ENCODE peak calls at places on chromosomes 4 and X, in five cellular contexts. W, A, L, R and D are unnamed samples.

GRCh38 chrX:136477026-136477425 is 10.7 kb upstream of the BRS3 start:
- DNase-seq in W (no peak), A (no peak), L (no peak), R (no peak), D (no peak)

GRCh38 chrX:130171446-130172126 is at the start of gene RAB33A:
- DNase-seq in W (no peak), A (no peak), L (no peak), R (peak), D (peak)

GRCh38 chr4:10006236-10006603 is 15.1 kb downstream of the SLC2A9 start:
- DNase-seq in W (no peak), A (no peak), L (peak), R (no peak), D (no peak)

GRCh38 chrX:14899607-14900006 is 26.4 kb downstream of the MOSPD2 start:
- DNase-seq in W (no peak), A (no peak), L (peak), R (no peak), D (no peak)

GRCh38 chrX:103187953-103188475 is 26.9 kb upstream of the BEX4 start:
- DNase-seq in W (no peak), A (no peak), L (no peak), R (no peak), D (no peak)

GRCh38 chr4:117898496-117898895 is 135.8 kb upstream of the NDST3 start:
- DNase-seq in W (no peak), A (no peak), L (peak), R (no peak), D (no peak)

GRCh38 chr4:123198706-123199105 is 197.9 kb upstream of the SPRY1 start:
- DNase-seq in W (no peak), A (no peak), L (no peak), R (no peak), D (no peak)

GRCh38 chr4:74056858-74057562 is 18.5 kb upstream of the CXCL3 start:
- DNase-seq in W (no peak), A (no peak), L (peak), R (no peak), D (no peak)

GRCh38 chr4:104641427-104641826 is 146.7 kb upstream of the CXXC4 start:
- DNase-seq in W (no peak), A (no peak), L (no peak), R (no peak), D (no peak)

GRCh38 chrX:85963736-85964135 is 83.6 kb downstream of the CHM start:
- DNase-seq in W (no peak), A (no peak), L (no peak), R (no peak), D (no peak)

GRCh38 chr4:83923341-83923740 is 387.4 kb downstream of the GPAT3 start:
- DNase-seq in W (no peak), A (no peak), L (no peak), R (no peak), D (no peak)

GRCh38 chrX:15334561-15334960 is 762 bp downstream of the PIGA start:
- DNase-seq in W (no peak), A (no peak), L (no peak), R (no peak), D (no peak)

GRCh38 chr4:146927710-146928109 is 18.0 kb downstream of the TTC29 start:
- DNase-seq in W (no peak), A (no peak), L (no peak), R (no peak), D (no peak)

GRCh38 chr4:183838987-183839712 is 66.0 kb upstream of the STOX2 start:
- DNase-seq in W (no peak), A (no peak), L (peak), R (no peak), D (no peak)

GRCh38 chr4:2432991-2433530 is 14.3 kb downstream of the CFAP99 start:
- DNase-seq in W (no peak), A (no peak), L (peak), R (no peak), D (no peak)

GRCh38 chr4:38805530-38806145 is 1.0 kb upstream of the TLR1 start:
- DNase-seq in W (peak), A (no peak), L (no peak), R (no peak), D (peak)

GRCh38 chr4:80931645-80932215 is 98.8 kb upstream of the BMP3 start:
- DNase-seq in W (no peak), A (no peak), L (no peak), R (no peak), D (no peak)

GRCh38 chrX:15493118-15494082 is at the start of gene PIR:
- DNase-seq in W (no peak), A (peak), L (peak), R (peak), D (peak)

GRCh38 chr4:128393111-128393704 is 105.6 kb upstream of the PGRMC2 start:
- DNase-seq in W (no peak), A (no peak), L (peak), R (no peak), D (no peak)

GRCh38 chrX:57368158-57368557 is 81.7 kb downstream of the FAAH2 start:
- DNase-seq in W (no peak), A (no peak), L (no peak), R (no peak), D (no peak)

GRCh38 chr4:169383724-169384123 is 113.0 kb upstream of the SH3RF1 start:
- DNase-seq in W (no peak), A (no peak), L (no peak), R (no peak), D (no peak)

GRCh38 chr4:26150948-26151347 is 169.9 kb upstream of the RBPJ start:
- DNase-seq in W (no peak), A (no peak), L (no peak), R (no peak), D (no peak)

GRCh38 chrX:134711135-134711941 is 53.1 kb upstream of the PLAC1 start:
- DNase-seq in W (no peak), A (no peak), L (no peak), R (no peak), D (no peak)

GRCh38 chrX:45801554-45801953 is 600.9 kb upstream of the DIPK2B start:
- DNase-seq in W (no peak), A (no peak), L (peak), R (no peak), D (no peak)